ENCODE peak calls at places on chromosome 9, in ten cellular contexts. One of them, this sample, is unnamed.

GRCh38 chr9:110047955-110048472 is 159.9 kb downstream of the C9orf152 start:
- DNase-seq in upper lobe of left lung: peak; percentile 65
- DNase-seq in H1: no peak
- DNase-seq in HepG2: no peak
- DNase-seq in GM12878: no peak
- DNase-seq in SK-N-SH: peak; percentile 58
- DNase-seq in GM23338: no peak
- DNase-seq in transverse colon: no peak
- DNase-seq in HCT116: no peak
- DNase-seq in stomach: no peak
- DNase-seq in this sample: no peak

GRCh38 chr9:108775901-108776306 is 79.9 kb downstream of the ACTL7B start:
- DNase-seq in GM23338: no peak
- DNase-seq in GM12878: no peak
- DNase-seq in transverse colon: no peak
- DNase-seq in HepG2: peak; percentile 97
- DNase-seq in stomach: no peak
- DNase-seq in H1: no peak
- DNase-seq in HCT116: no peak
- DNase-seq in upper lobe of left lung: no peak
- DNase-seq in SK-N-SH: no peak
- DNase-seq in this sample: no peak

GRCh38 chr9:85741112-85741874 is 461 bp downstream of the AGTPBP1 start:
- DNase-seq in H1: no peak
- DNase-seq in SK-N-SH: peak; percentile 78
- DNase-seq in HepG2: peak; percentile 67
- DNase-seq in upper lobe of left lung: peak; percentile 89
- DNase-seq in GM12878: no peak
- DNase-seq in GM23338: peak; percentile 76
- DNase-seq in stomach: peak; percentile 36
- DNase-seq in HCT116: no peak
- DNase-seq in transverse colon: peak; percentile 48
- DNase-seq in this sample: peak; percentile 29

GRCh38 chr9:118631956-118632355 is 737.3 kb downstream of the BRINP1 start:
- DNase-seq in GM23338: peak; percentile 17
- DNase-seq in SK-N-SH: no peak
- DNase-seq in transverse colon: no peak
- DNase-seq in HCT116: no peak
- DNase-seq in upper lobe of left lung: no peak
- DNase-seq in stomach: no peak
- DNase-seq in HepG2: no peak
- DNase-seq in GM12878: no peak
- DNase-seq in H1: no peak
- DNase-seq in this sample: no peak

GRCh38 chr9:21477466-21477865 is 4.6 kb downstream of the IFNE start:
- DNase-seq in HCT116: no peak
- DNase-seq in transverse colon: no peak
- DNase-seq in stomach: no peak
- DNase-seq in GM12878: no peak
- DNase-seq in H1: no peak
- DNase-seq in HepG2: no peak
- DNase-seq in upper lobe of left lung: no peak
- DNase-seq in GM23338: no peak
- DNase-seq in SK-N-SH: no peak
- DNase-seq in this sample: no peak

GRCh38 chr9:19028835-19029451 is 4.1 kb downstream of the SAXO1 start:
- DNase-seq in SK-N-SH: peak; percentile 81
- DNase-seq in H1: no peak
- DNase-seq in HCT116: peak; percentile 52
- DNase-seq in HepG2: peak; percentile 54
- DNase-seq in upper lobe of left lung: no peak
- DNase-seq in GM12878: no peak
- DNase-seq in transverse colon: peak; percentile 29
- DNase-seq in stomach: peak; percentile 41
- DNase-seq in GM23338: peak; percentile 85
- DNase-seq in this sample: no peak

GRCh38 chr9:75027187-75028107 is 646 bp downstream of the CARNMT1 start:
- DNase-seq in HCT116: peak; percentile 2
- DNase-seq in GM12878: no peak
- DNase-seq in GM23338: peak; percentile 63
- DNase-seq in SK-N-SH: peak; percentile 85
- DNase-seq in upper lobe of left lung: peak; percentile 93
- DNase-seq in H1: peak; percentile 1
- DNase-seq in transverse colon: peak; percentile 79
- DNase-seq in stomach: peak; percentile 68
- DNase-seq in HepG2: peak; percentile 30
- DNase-seq in this sample: peak; percentile 39

GRCh38 chr9:36438536-36438935 is 38.5 kb upstream of the RNF38 start:
- DNase-seq in upper lobe of left lung: no peak
- DNase-seq in stomach: no peak
- DNase-seq in GM12878: no peak
- DNase-seq in H1: no peak
- DNase-seq in HCT116: no peak
- DNase-seq in SK-N-SH: no peak
- DNase-seq in transverse colon: no peak
- DNase-seq in GM23338: peak; percentile 65
- DNase-seq in HepG2: no peak
- DNase-seq in this sample: no peak

GRCh38 chr9:122339579-122339978 is 31.2 kb upstream of the PTGS1 start:
- DNase-seq in GM12878: no peak
- DNase-seq in stomach: no peak
- DNase-seq in SK-N-SH: no peak
- DNase-seq in transverse colon: no peak
- DNase-seq in GM23338: no peak
- DNase-seq in upper lobe of left lung: no peak
- DNase-seq in HCT116: no peak
- DNase-seq in H1: no peak
- DNase-seq in HepG2: no peak
- DNase-seq in this sample: no peak

GRCh38 chr9:73916016-73916673 is 581.0 kb upstream of the RORB start:
- DNase-seq in stomach: no peak
- DNase-seq in HepG2: peak; percentile 29
- DNase-seq in GM12878: no peak
- DNase-seq in SK-N-SH: peak; percentile 1
- DNase-seq in H1: no peak
- DNase-seq in transverse colon: no peak
- DNase-seq in upper lobe of left lung: no peak
- DNase-seq in HCT116: no peak
- DNase-seq in GM23338: peak; percentile 79
- DNase-seq in this sample: no peak

GRCh38 chr9:81737871-81738507 is 48.6 kb upstream of the TLE1 start:
- DNase-seq in H1: no peak
- DNase-seq in GM23338: no peak
- DNase-seq in HepG2: peak; percentile 6
- DNase-seq in upper lobe of left lung: no peak
- DNase-seq in SK-N-SH: no peak
- DNase-seq in stomach: peak; percentile 70
- DNase-seq in HCT116: peak; percentile 89
- DNase-seq in transverse colon: peak; percentile 44
- DNase-seq in GM12878: no peak
- DNase-seq in this sample: peak; percentile 51

DNA sequence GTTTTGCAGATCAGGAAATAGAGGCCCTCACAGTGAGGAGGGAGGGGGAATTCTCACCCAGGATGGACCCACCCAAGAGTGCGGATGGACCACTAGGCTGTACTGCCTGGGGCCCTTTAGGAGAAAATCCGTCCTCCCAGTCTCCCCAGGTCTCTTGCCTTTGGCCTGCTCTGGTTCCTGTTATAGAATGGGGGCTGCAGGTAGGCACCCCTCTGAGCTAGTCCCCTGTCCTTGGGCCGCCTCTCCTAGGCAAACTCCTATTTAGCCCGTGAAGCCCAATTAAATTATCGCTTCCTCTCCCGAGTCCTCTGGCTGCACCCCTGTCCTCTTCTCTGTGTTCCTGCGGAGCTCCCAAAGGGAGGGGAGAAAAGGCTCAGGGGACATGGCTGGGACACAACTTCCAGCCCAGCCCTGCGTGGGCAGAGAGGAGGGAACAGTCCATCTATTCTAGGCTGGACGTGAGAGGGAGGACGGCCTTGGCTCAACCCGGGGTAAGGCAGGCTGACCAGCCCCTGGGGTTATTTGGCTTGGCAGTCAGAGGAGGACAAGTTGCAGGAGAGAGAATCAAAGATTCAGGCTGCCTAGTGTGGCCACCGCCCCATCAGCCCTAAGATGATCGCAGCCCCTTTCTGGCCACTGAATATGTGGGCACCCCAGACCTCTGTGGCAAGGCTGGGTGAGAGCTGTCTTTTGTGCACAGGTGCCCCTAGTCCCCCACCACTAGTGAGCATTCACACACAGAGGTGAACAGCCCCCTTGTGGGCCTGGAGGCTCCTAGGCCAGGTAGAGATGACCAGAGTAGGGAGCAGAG is 134.2 kb downstream of the C9orf50 start:
- DNase-seq in HCT116: no peak
- DNase-seq in GM12878: no peak
- DNase-seq in SK-N-SH: peak; percentile 62
- DNase-seq in H1: no peak
- DNase-seq in transverse colon: no peak
- DNase-seq in GM23338: no peak
- DNase-seq in stomach: peak; percentile 79
- DNase-seq in HepG2: no peak
- DNase-seq in upper lobe of left lung: no peak
- DNase-seq in this sample: peak; percentile 89
- H3K4me1 ChIP-seq in HCT116: peaks cover 99% of the 10 kb centered on the region
- H3K4me1 ChIP-seq in GM12878: peaks cover 7% of the 10 kb centered on the region
- H3K4me1 ChIP-seq in SK-N-SH: peaks cover 79% of the 10 kb centered on the region
- H3K4me1 ChIP-seq in H1: peaks cover 39% of the 10 kb centered on the region
- H3K4me1 ChIP-seq in transverse colon: peaks cover 72% of the 10 kb centered on the region
- H3K4me1 ChIP-seq in GM23338: peaks cover 23% of the 10 kb centered on the region
- H3K4me1 ChIP-seq in stomach: peaks cover 88% of the 10 kb centered on the region
- H3K4me1 ChIP-seq in HepG2: peaks cover 79% of the 10 kb centered on the region
- H3K4me1 ChIP-seq in upper lobe of left lung: peaks cover 56% of the 10 kb centered on the region
- H3K4me1 ChIP-seq in this sample: peaks cover 53% of the 10 kb centered on the region

DNA sequence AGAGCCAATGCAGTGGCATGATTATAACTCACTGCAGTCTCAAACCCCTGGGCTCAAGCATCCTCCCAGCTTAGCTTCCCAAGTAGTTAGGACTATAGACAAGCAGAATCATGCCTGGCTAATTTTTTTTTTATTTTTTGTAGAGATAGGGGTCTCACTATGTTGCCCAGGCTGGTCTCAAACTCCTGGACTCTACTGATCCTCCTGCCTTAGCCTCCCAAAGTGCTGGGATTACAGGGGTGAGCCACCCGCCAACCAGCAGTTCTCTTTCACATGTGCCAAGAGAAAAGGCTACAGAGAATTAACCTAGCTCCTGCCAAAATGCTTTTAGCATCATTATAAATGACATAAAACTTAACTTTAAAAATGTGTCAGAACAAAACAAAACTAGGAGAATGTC is 8.1 kb downstream of the AK3 start:
- DNase-seq in GM23338: no peak
- DNase-seq in GM12878: no peak
- DNase-seq in HCT116: no peak
- DNase-seq in HepG2: no peak
- DNase-seq in stomach: no peak
- DNase-seq in H1: no peak
- DNase-seq in upper lobe of left lung: no peak
- DNase-seq in transverse colon: no peak
- DNase-seq in SK-N-SH: no peak
- DNase-seq in this sample: no peak
- TF ChIP-seq POLR2AphosphoS5 in GM23338: no peak
- TF ChIP-seq POLR2AphosphoS5 in GM12878: no peak
- TF ChIP-seq POLR2AphosphoS5 in HCT116: no peak
- TF ChIP-seq POLR2AphosphoS5 in HepG2: no peak
- TF ChIP-seq POLR2AphosphoS5 in stomach: no peak
- TF ChIP-seq POLR2AphosphoS5 in H1: no peak
- TF ChIP-seq POLR2AphosphoS5 in upper lobe of left lung: no peak
- TF ChIP-seq POLR2AphosphoS5 in transverse colon: no peak
- TF ChIP-seq POLR2AphosphoS5 in SK-N-SH: no peak
- TF ChIP-seq POLR2AphosphoS5 in this sample: no peak

GRCh38 chr9:131960311-131960710 is 119.4 kb downstream of the MED27 start:
- DNase-seq in HepG2: no peak
- DNase-seq in GM12878: no peak
- DNase-seq in HCT116: no peak
- DNase-seq in stomach: no peak
- DNase-seq in SK-N-SH: no peak
- DNase-seq in upper lobe of left lung: no peak
- DNase-seq in GM23338: no peak
- DNase-seq in H1: no peak
- DNase-seq in transverse colon: no peak
- DNase-seq in this sample: no peak
- H3K27ac ChIP-seq in HepG2: no peak overlapping the region
- H3K27ac ChIP-seq in GM12878: no peak overlapping the region
- H3K27ac ChIP-seq in HCT116: no peak overlapping the region
- H3K27ac ChIP-seq in stomach: no peak overlapping the region
- H3K27ac ChIP-seq in SK-N-SH: no peak overlapping the region
- H3K27ac ChIP-seq in upper lobe of left lung: no peak overlapping the region
- H3K27ac ChIP-seq in GM23338: no peak overlapping the region
- H3K27ac ChIP-seq in H1: no peak overlapping the region
- H3K27ac ChIP-seq in transverse colon: no peak overlapping the region
- H3K27ac ChIP-seq in this sample: no peak overlapping the region

GRCh38 chr9:35116539-35116897 is 856 bp upstream of the ATOSB start:
- DNase-seq in H1: no peak
- DNase-seq in upper lobe of left lung: no peak
- DNase-seq in GM23338: no peak
- DNase-seq in HepG2: no peak
- DNase-seq in SK-N-SH: no peak
- DNase-seq in GM12878: no peak
- DNase-seq in transverse colon: no peak
- DNase-seq in HCT116: no peak
- DNase-seq in stomach: no peak
- DNase-seq in this sample: no peak

GRCh38 chr9:35115680-35116538 is at the start of gene ATOSB:
- DNase-seq in stomach: peak; percentile 97
- DNase-seq in SK-N-SH: peak; percentile 90
- DNase-seq in upper lobe of left lung: peak; percentile 99
- DNase-seq in HepG2: peak; percentile 90
- DNase-seq in GM12878: peak; percentile 72
- DNase-seq in HCT116: peak; percentile 93
- DNase-seq in transverse colon: peak; percentile 99
- DNase-seq in GM23338: peak; percentile 99
- DNase-seq in H1: peak; percentile 99
- DNase-seq in this sample: peak; percentile 97

GRCh38 chr9:35114113-35114847 is 1.4 kb downstream of the ATOSB start:
- DNase-seq in H1: peak; percentile 76
- DNase-seq in HCT116: peak; percentile 51
- DNase-seq in HepG2: peak; percentile 31
- DNase-seq in transverse colon: peak; percentile 88
- DNase-seq in stomach: peak; percentile 64
- DNase-seq in upper lobe of left lung: no peak
- DNase-seq in GM12878: no peak
- DNase-seq in SK-N-SH: peak; percentile 62
- DNase-seq in GM23338: peak; percentile 98
- DNase-seq in this sample: no peak

GRCh38 chr9:35116898-35117551 is 1.4 kb upstream of the ATOSB start:
- DNase-seq in transverse colon: peak; percentile 92
- DNase-seq in H1: peak; percentile 83
- DNase-seq in GM23338: peak; percentile 98
- DNase-seq in upper lobe of left lung: peak; percentile 60
- DNase-seq in HepG2: peak; percentile 86
- DNase-seq in SK-N-SH: peak; percentile 81
- DNase-seq in stomach: peak; percentile 92
- DNase-seq in GM12878: no peak
- DNase-seq in HCT116: peak; percentile 86
- DNase-seq in this sample: peak; percentile 90

DNA sequence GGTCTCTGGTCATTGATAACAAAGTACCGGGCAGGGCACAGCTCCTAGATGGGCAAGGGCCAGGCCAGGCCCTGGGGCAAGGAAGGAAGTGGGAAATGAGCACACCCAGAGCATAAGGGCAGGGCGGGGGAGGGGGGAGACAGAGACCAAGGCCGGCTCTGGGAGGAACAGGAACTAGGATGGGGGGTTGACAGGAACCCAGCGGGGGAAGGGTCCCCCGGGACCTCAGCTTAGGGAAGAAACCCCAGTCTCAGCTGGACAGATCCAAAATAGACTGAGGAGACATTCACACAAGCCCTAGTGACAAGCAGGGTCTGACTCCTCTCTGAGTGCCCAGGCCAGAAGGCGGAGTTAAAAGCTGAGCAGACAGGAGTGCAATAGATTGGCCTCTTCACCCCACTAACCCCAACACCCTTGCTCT is 731 bp downstream of the ATOSB start:
- DNase-seq in GM23338: peak; percentile 40
- DNase-seq in transverse colon: peak; percentile 74
- DNase-seq in stomach: peak; percentile 42
- DNase-seq in GM12878: no peak
- DNase-seq in H1: no peak
- DNase-seq in HCT116: no peak
- DNase-seq in SK-N-SH: peak; percentile 38
- DNase-seq in upper lobe of left lung: no peak
- DNase-seq in HepG2: no peak
- DNase-seq in this sample: no peak
- H3K4me1 ChIP-seq in GM23338: peaks cover 16% of the 10 kb centered on the region
- H3K4me1 ChIP-seq in transverse colon: peaks cover 57% of the 10 kb centered on the region
- H3K4me1 ChIP-seq in stomach: peaks cover 67% of the 10 kb centered on the region
- H3K4me1 ChIP-seq in GM12878: peaks cover 30% of the 10 kb centered on the region
- H3K4me1 ChIP-seq in H1: peaks cover 25% of the 10 kb centered on the region
- H3K4me1 ChIP-seq in HCT116: peaks cover 66% of the 10 kb centered on the region
- H3K4me1 ChIP-seq in SK-N-SH: peaks cover 31% of the 10 kb centered on the region
- H3K4me1 ChIP-seq in upper lobe of left lung: peaks cover 51% of the 10 kb centered on the region
- H3K4me1 ChIP-seq in HepG2: peaks cover 45% of the 10 kb centered on the region
- H3K4me1 ChIP-seq in this sample: peaks cover 25% of the 10 kb centered on the region

This sample was measured in breast epithelium.